ENCODE peak calls at places on chromosomes 5 and 9, in ten cellular contexts. C is AG09309, M is fibroblast of pulmonary artery, F is neuronal stem cell, B is nucleus accumbens, W is mesothelial cell of epicardium, R is germinal center, E is omental fat pad, T is left ventricle myocardium superior, G is left ventricle myocardium inferior. O is an unnamed sample.

GRCh38 chr5:124289641-124290201 is 456.7 kb downstream of the ZNF608 start:
- DNase-seq in C (no peak), M (no peak), F (no peak), B (peak), W (no peak), R (no peak), E (no peak), T (no peak), G (no peak), O (no peak)

GRCh38 chr9:125460883-125461475 is 199.4 kb downstream of the GAPVD1 start:
- DNase-seq in C (peak), M (peak), F (no peak), B (no peak), W (no peak), R (no peak), E (no peak), T (no peak), G (no peak), O (no peak)

GRCh38 chr9:123640792-123641222 is 284.8 kb downstream of the CRB2 start:
- DNase-seq in C (no peak), M (no peak), F (no peak), B (no peak), W (no peak), R (no peak), E (no peak), T (no peak), G (no peak), O (peak)

GRCh38 chr9:29332789-29333188 is 1759.5 kb upstream of the C9orf72 start:
- DNase-seq in C (no peak), M (peak), F (no peak), B (no peak), W (no peak), R (no peak), E (no peak), T (no peak), G (no peak), O (no peak)

GRCh38 chr5:16807475-16807874 is 128.6 kb downstream of the MYO10 start:
- DNase-seq in C (no peak), M (peak), F (no peak), B (no peak), W (no peak), R (no peak), E (no peak), T (no peak), G (no peak), O (no peak)

GRCh38 chr9:129038109-129038852 is 1.9 kb downstream of the MIGA2 start:
- DNase-seq in C (no peak), M (peak), F (no peak), B (no peak), W (no peak), R (no peak), E (no peak), T (peak), G (peak), O (no peak)

GRCh38 chr9:101269596-101270324 is 115.0 kb downstream of the BAAT start:
- DNase-seq in C (no peak), M (no peak), F (no peak), B (peak), W (no peak), R (no peak), E (no peak), T (no peak), G (no peak), O (no peak)

GRCh38 chr5:168269950-168270349 is 21.5 kb upstream of the WWC1 start:
- DNase-seq in C (no peak), M (peak), F (no peak), B (no peak), W (no peak), R (no peak), E (no peak), T (no peak), G (no peak), O (no peak)

GRCh38 chr5:122942164-122942914 is 94.2 kb downstream of the PPIC start:
- DNase-seq in C (no peak), M (peak), F (no peak), B (no peak), W (no peak), R (no peak), E (no peak), T (no peak), G (no peak), O (no peak)

GRCh38 chr5:100840364-100840763 is 62.7 kb downstream of the ST8SIA4 start:
- DNase-seq in C (peak), M (peak), F (no peak), B (no peak), W (no peak), R (no peak), E (no peak), T (no peak), G (no peak), O (peak)

GRCh38 chr5:155128786-155129512 is 115.4 kb downstream of the KIF4B start:
- DNase-seq in C (no peak), M (no peak), F (no peak), B (no peak), W (no peak), R (no peak), E (no peak), T (no peak), G (no peak), O (no peak)

GRCh38 chr5:139885172-139885856 is 89.7 kb downstream of the PSD2 start:
- DNase-seq in C (no peak), M (no peak), F (no peak), B (no peak), W (no peak), R (no peak), E (no peak), T (no peak), G (no peak), O (no peak)

GRCh38 chr9:14221558-14221957 is 92.4 kb downstream of the NFIB start:
- DNase-seq in C (peak), M (peak), F (no peak), B (no peak), W (no peak), R (no peak), E (no peak), T (no peak), G (no peak), O (no peak)

GRCh38 chr5:16902846-16903245 is 33.2 kb downstream of the MYO10 start:
- DNase-seq in C (peak), M (no peak), F (no peak), B (no peak), W (no peak), R (no peak), E (no peak), T (no peak), G (no peak), O (no peak)

GRCh38 chr5:135269828-135270545 is 129.0 kb downstream of the MACROH2A1 start:
- DNase-seq in C (peak), M (peak), F (no peak), B (no peak), W (no peak), R (no peak), E (no peak), T (no peak), G (no peak), O (no peak)

GRCh38 chr5:158174918-158175663 is 316.1 kb upstream of the CLINT1 start:
- DNase-seq in C (peak), M (peak), F (peak), B (peak), W (peak), R (peak), E (peak), T (peak), G (peak), O (peak)

GRCh38 chr5:72252574-72253155 is 67.4 kb downstream of the MRPS27 start:
- DNase-seq in C (no peak), M (peak), F (no peak), B (no peak), W (no peak), R (no peak), E (no peak), T (no peak), G (no peak), O (no peak)

GRCh38 chr5:74233571-74233970 is 407.0 kb downstream of the ENC1 start:
- DNase-seq in C (no peak), M (peak), F (no peak), B (no peak), W (no peak), R (no peak), E (no peak), T (no peak), G (no peak), O (no peak)

GRCh38 chr5:160457255-160457654 is 35.6 kb downstream of the PTTG1 start:
- DNase-seq in C (no peak), M (no peak), F (no peak), B (no peak), W (no peak), R (no peak), E (no peak), T (no peak), G (no peak), O (no peak)

GRCh38 chr5:174046558-174046957 is 1.1 kb downstream of the NSG2 start:
- DNase-seq in C (no peak), M (no peak), F (no peak), B (no peak), W (no peak), R (no peak), E (no peak), T (no peak), G (no peak), O (no peak)

GRCh38 chr9:134455951-134456739 is 129.9 kb downstream of the RXRA start:
- DNase-seq in C (peak), M (peak), F (no peak), B (no peak), W (peak), R (peak), E (peak), T (peak), G (peak), O (peak)

GRCh38 chr5:32831630-32832029 is 120.5 kb downstream of the NPR3 start:
- DNase-seq in C (no peak), M (no peak), F (no peak), B (no peak), W (no peak), R (no peak), E (no peak), T (no peak), G (no peak), O (no peak)

O was measured in activated CD4-positive, alpha-beta memory T cell treated with anti-CD3 and anti-CD28 coated beads for 36 hours.